ENCODE peak calls at places on chromosomes 2 and 18, in six cellular contexts. One of them, this sample, is unnamed.

GRCh38 chr18:75500510-75500909 is 73.0 kb upstream of the SMIM21 start:
- DNase-seq in fibroblast of lung: peak; percentile 56
- DNase-seq in HCT116: no peak
- DNase-seq in mammary epithelial cell: no peak
- DNase-seq in GM23248: no peak
- DNase-seq in astrocyte: no peak
- DNase-seq in this sample: no peak

GRCh38 chr2:148645925-148646559 is 1.5 kb downstream of the EPC2 start:
- DNase-seq in HCT116: peak; percentile 75
- DNase-seq in fibroblast of lung: peak; percentile 89
- DNase-seq in GM23248: peak; percentile 93
- DNase-seq in astrocyte: peak; percentile 93
- DNase-seq in mammary epithelial cell: peak; percentile 89
- DNase-seq in this sample: peak; percentile 55

GRCh38 chr18:72878561-72878960 is 10.8 kb upstream of the NETO1 start:
- DNase-seq in GM23248: no peak
- DNase-seq in astrocyte: no peak
- DNase-seq in mammary epithelial cell: no peak
- DNase-seq in fibroblast of lung: no peak
- DNase-seq in HCT116: no peak
- DNase-seq in this sample: no peak

GRCh38 chr2:45643543-45644542 is 7.6 kb upstream of the PRKCE start:
- DNase-seq in mammary epithelial cell: peak; percentile 49
- DNase-seq in HCT116: no peak
- DNase-seq in fibroblast of lung: peak; percentile 45
- DNase-seq in astrocyte: no peak
- DNase-seq in GM23248: peak; percentile 83
- DNase-seq in this sample: no peak

GRCh38 chr2:109582928-109583895 is 30.6 kb downstream of the SEPTIN10 start:
- DNase-seq in astrocyte: no peak
- DNase-seq in mammary epithelial cell: peak; percentile 55
- DNase-seq in fibroblast of lung: no peak
- DNase-seq in HCT116: no peak
- DNase-seq in GM23248: peak; percentile 37
- DNase-seq in this sample: no peak

GRCh38 chr18:23307567-23308295 is 145.4 kb upstream of the RIOK3 start:
- DNase-seq in HCT116: peak; percentile 16
- DNase-seq in fibroblast of lung: peak; percentile 59
- DNase-seq in astrocyte: peak; percentile 76
- DNase-seq in GM23248: peak; percentile 80
- DNase-seq in mammary epithelial cell: peak; percentile 41
- DNase-seq in this sample: no peak

GRCh38 chr18:43970656-43971055 is 693.4 kb upstream of the SYT4 start:
- DNase-seq in HCT116: no peak
- DNase-seq in GM23248: peak; percentile 35
- DNase-seq in mammary epithelial cell: peak; percentile 1
- DNase-seq in astrocyte: peak; percentile 18
- DNase-seq in fibroblast of lung: no peak
- DNase-seq in this sample: no peak

GRCh38 chr2:239704737-239705136 is 303.9 kb upstream of the HDAC4 start:
- DNase-seq in mammary epithelial cell: no peak
- DNase-seq in GM23248: no peak
- DNase-seq in astrocyte: no peak
- DNase-seq in HCT116: no peak
- DNase-seq in fibroblast of lung: no peak
- DNase-seq in this sample: no peak

GRCh38 chr2:9280204-9280603 is 73.6 kb downstream of the ASAP2 start:
- DNase-seq in GM23248: no peak
- DNase-seq in mammary epithelial cell: no peak
- DNase-seq in astrocyte: no peak
- DNase-seq in HCT116: no peak
- DNase-seq in fibroblast of lung: no peak
- DNase-seq in this sample: no peak

GRCh38 chr2:236718207-236718992 is 148.8 kb downstream of the ACKR3 start:
- DNase-seq in GM23248: no peak
- DNase-seq in fibroblast of lung: no peak
- DNase-seq in HCT116: no peak
- DNase-seq in mammary epithelial cell: peak; percentile 52
- DNase-seq in astrocyte: peak; percentile 89
- DNase-seq in this sample: no peak

GRCh38 chr18:63454497-63454896 is 22.3 kb upstream of the SERPINB5 start:
- DNase-seq in HCT116: no peak
- DNase-seq in mammary epithelial cell: peak; percentile 94
- DNase-seq in GM23248: peak; percentile 88
- DNase-seq in fibroblast of lung: no peak
- DNase-seq in astrocyte: no peak
- DNase-seq in this sample: no peak

GRCh38 chr2:60351802-60352201 is 201.7 kb downstream of the BCL11A start:
- DNase-seq in HCT116: no peak
- DNase-seq in mammary epithelial cell: no peak
- DNase-seq in GM23248: no peak
- DNase-seq in fibroblast of lung: no peak
- DNase-seq in astrocyte: no peak
- DNase-seq in this sample: no peak

GRCh38 chr2:16223481-16224177 is 283.3 kb downstream of the MYCN start:
- DNase-seq in HCT116: no peak
- DNase-seq in astrocyte: no peak
- DNase-seq in GM23248: no peak
- DNase-seq in fibroblast of lung: no peak
- DNase-seq in mammary epithelial cell: no peak
- DNase-seq in this sample: no peak

GRCh38 chr2:240442891-240443715 is 7.6 kb downstream of the GPC1 start:
- DNase-seq in fibroblast of lung: no peak
- DNase-seq in GM23248: no peak
- DNase-seq in HCT116: no peak
- DNase-seq in mammary epithelial cell: no peak
- DNase-seq in astrocyte: no peak
- DNase-seq in this sample: no peak

GRCh38 chr2:234279646-234280045 is 217.2 kb downstream of the ARL4C start:
- DNase-seq in astrocyte: no peak
- DNase-seq in HCT116: no peak
- DNase-seq in mammary epithelial cell: peak; percentile 25
- DNase-seq in fibroblast of lung: no peak
- DNase-seq in GM23248: no peak
- DNase-seq in this sample: no peak

GRCh38 chr2:239279508-239280295 is 121.1 kb downstream of the HDAC4 start:
- DNase-seq in HCT116: no peak
- DNase-seq in astrocyte: no peak
- DNase-seq in mammary epithelial cell: no peak
- DNase-seq in GM23248: peak; percentile 63
- DNase-seq in fibroblast of lung: no peak
- DNase-seq in this sample: no peak

GRCh38 chr2:88603146-88603545 is 24.1 kb downstream of the EIF2AK3 start:
- DNase-seq in mammary epithelial cell: no peak
- DNase-seq in fibroblast of lung: no peak
- DNase-seq in astrocyte: peak; percentile 71
- DNase-seq in GM23248: peak; percentile 70
- DNase-seq in HCT116: no peak
- DNase-seq in this sample: no peak

GRCh38 chr2:129006135-129006885 is 687.6 kb upstream of the HS6ST1 start:
- DNase-seq in astrocyte: no peak
- DNase-seq in mammary epithelial cell: no peak
- DNase-seq in HCT116: no peak
- DNase-seq in fibroblast of lung: no peak
- DNase-seq in GM23248: no peak
- DNase-seq in this sample: no peak

GRCh38 chr2:28751956-28752607 is 452 bp downstream of the PPP1CB start:
- DNase-seq in fibroblast of lung: no peak
- DNase-seq in mammary epithelial cell: peak; percentile 12
- DNase-seq in GM23248: peak; percentile 62
- DNase-seq in HCT116: no peak
- DNase-seq in astrocyte: no peak
- DNase-seq in this sample: no peak

GRCh38 chr2:151852260-151853069 is 24.2 kb upstream of the ARL5A start:
- DNase-seq in GM23248: peak; percentile 4
- DNase-seq in mammary epithelial cell: no peak
- DNase-seq in HCT116: no peak
- DNase-seq in fibroblast of lung: no peak
- DNase-seq in astrocyte: peak; percentile 6
- DNase-seq in this sample: no peak

GRCh38 chr2:182170341-182170740 is 184.7 kb downstream of the PPP1R1C start:
- DNase-seq in HCT116: no peak
- DNase-seq in astrocyte: no peak
- DNase-seq in GM23248: no peak
- DNase-seq in fibroblast of lung: no peak
- DNase-seq in mammary epithelial cell: no peak
- DNase-seq in this sample: no peak

GRCh38 chr2:234335676-234336228 is 161.1 kb downstream of the ARL4C start:
- DNase-seq in fibroblast of lung: peak; percentile 88
- DNase-seq in mammary epithelial cell: peak; percentile 84
- DNase-seq in HCT116: no peak
- DNase-seq in astrocyte: peak; percentile 72
- DNase-seq in GM23248: peak; percentile 93
- DNase-seq in this sample: no peak

GRCh38 chr2:86284401-86284841 is 53.0 kb downstream of the REEP1 start:
- DNase-seq in HCT116: no peak
- DNase-seq in GM23248: no peak
- DNase-seq in mammary epithelial cell: no peak
- DNase-seq in fibroblast of lung: no peak
- DNase-seq in astrocyte: no peak
- DNase-seq in this sample: no peak

GRCh38 chr2:230713331-230714121 is 884 bp downstream of the CAB39 start:
- DNase-seq in mammary epithelial cell: peak; percentile 60
- DNase-seq in HCT116: no peak
- DNase-seq in fibroblast of lung: no peak
- DNase-seq in GM23248: peak; percentile 69
- DNase-seq in astrocyte: peak; percentile 27
- DNase-seq in this sample: no peak

GRCh38 chr2:223590964-223591363 is 11.2 kb downstream of the SCG2 start:
- DNase-seq in GM23248: no peak
- DNase-seq in fibroblast of lung: peak; percentile 80
- DNase-seq in HCT116: no peak
- DNase-seq in mammary epithelial cell: peak; percentile 11
- DNase-seq in astrocyte: peak; percentile 80
- DNase-seq in this sample: no peak

GRCh38 chr2:147560810-147561521 is 283.9 kb upstream of the ACVR2A start:
- DNase-seq in fibroblast of lung: peak; percentile 79
- DNase-seq in HCT116: no peak
- DNase-seq in astrocyte: no peak
- DNase-seq in GM23248: peak; percentile 48
- DNase-seq in mammary epithelial cell: no peak
- DNase-seq in this sample: peak; percentile 42

GRCh38 chr2:109195193-109196045 is 66.4 kb downstream of the SH3RF3 start:
- DNase-seq in GM23248: no peak
- DNase-seq in HCT116: no peak
- DNase-seq in astrocyte: no peak
- DNase-seq in mammary epithelial cell: no peak
- DNase-seq in fibroblast of lung: no peak
- DNase-seq in this sample: no peak

GRCh38 chr2:9439536-9439935 is 16.1 kb downstream of the CPSF3 start:
- DNase-seq in mammary epithelial cell: no peak
- DNase-seq in GM23248: peak; percentile 43
- DNase-seq in HCT116: no peak
- DNase-seq in fibroblast of lung: no peak
- DNase-seq in astrocyte: no peak
- DNase-seq in this sample: no peak

GRCh38 chr2:118807668-118808428 is 39.6 kb downstream of the EN1 start:
- DNase-seq in GM23248: no peak
- DNase-seq in HCT116: no peak
- DNase-seq in astrocyte: no peak
- DNase-seq in mammary epithelial cell: no peak
- DNase-seq in fibroblast of lung: no peak
- DNase-seq in this sample: no peak
- TF ChIP-seq EZH2 in GM23248: no peak
- TF ChIP-seq EZH2 in HCT116: no peak
- TF ChIP-seq EZH2 in astrocyte: no peak
- TF ChIP-seq EZH2 in mammary epithelial cell: no peak
- TF ChIP-seq EZH2 in fibroblast of lung: no peak
- TF ChIP-seq EZH2 in this sample: no peak

GRCh38 chr2:42050350-42051167 is 2.7 kb downstream of the PKDCC start:
- DNase-seq in HCT116: no peak
- DNase-seq in fibroblast of lung: peak; percentile 38
- DNase-seq in GM23248: peak; percentile 30
- DNase-seq in astrocyte: no peak
- DNase-seq in mammary epithelial cell: no peak
- DNase-seq in this sample: no peak

GRCh38 chr2:42053482-42053790 is 5.6 kb downstream of the PKDCC start:
- DNase-seq in fibroblast of lung: no peak
- DNase-seq in mammary epithelial cell: no peak
- DNase-seq in astrocyte: no peak
- DNase-seq in GM23248: no peak
- DNase-seq in HCT116: no peak
- DNase-seq in this sample: no peak

GRCh38 chr2:42052702-42053481 is 5.1 kb downstream of the PKDCC start:
- DNase-seq in HCT116: no peak
- DNase-seq in fibroblast of lung: peak; percentile 86
- DNase-seq in GM23248: no peak
- DNase-seq in mammary epithelial cell: no peak
- DNase-seq in astrocyte: peak; percentile 37
- DNase-seq in this sample: no peak

GRCh38 chr2:42049411-42050349 is 1.9 kb downstream of the PKDCC start:
- DNase-seq in HCT116: no peak
- DNase-seq in astrocyte: no peak
- DNase-seq in mammary epithelial cell: no peak
- DNase-seq in GM23248: peak; percentile 51
- DNase-seq in fibroblast of lung: peak; percentile 42
- DNase-seq in this sample: no peak

GRCh38 chr2:42051168-42052125 is 3.6 kb downstream of the PKDCC start:
- DNase-seq in astrocyte: no peak
- DNase-seq in mammary epithelial cell: no peak
- DNase-seq in fibroblast of lung: no peak
- DNase-seq in HCT116: no peak
- DNase-seq in GM23248: no peak
- DNase-seq in this sample: no peak
- H3K9ac ChIP-seq in astrocyte: no peak overlapping the region
- H3K9ac ChIP-seq in mammary epithelial cell: no peak overlapping the region
- H3K9ac ChIP-seq in fibroblast of lung: no peak overlapping the region
- H3K9ac ChIP-seq in HCT116: no peak overlapping the region
- H3K9ac ChIP-seq in GM23248: peak overlapping the region; percentile 76
- H3K9ac ChIP-seq in this sample: peak overlapping the region; percentile 39

DNA sequence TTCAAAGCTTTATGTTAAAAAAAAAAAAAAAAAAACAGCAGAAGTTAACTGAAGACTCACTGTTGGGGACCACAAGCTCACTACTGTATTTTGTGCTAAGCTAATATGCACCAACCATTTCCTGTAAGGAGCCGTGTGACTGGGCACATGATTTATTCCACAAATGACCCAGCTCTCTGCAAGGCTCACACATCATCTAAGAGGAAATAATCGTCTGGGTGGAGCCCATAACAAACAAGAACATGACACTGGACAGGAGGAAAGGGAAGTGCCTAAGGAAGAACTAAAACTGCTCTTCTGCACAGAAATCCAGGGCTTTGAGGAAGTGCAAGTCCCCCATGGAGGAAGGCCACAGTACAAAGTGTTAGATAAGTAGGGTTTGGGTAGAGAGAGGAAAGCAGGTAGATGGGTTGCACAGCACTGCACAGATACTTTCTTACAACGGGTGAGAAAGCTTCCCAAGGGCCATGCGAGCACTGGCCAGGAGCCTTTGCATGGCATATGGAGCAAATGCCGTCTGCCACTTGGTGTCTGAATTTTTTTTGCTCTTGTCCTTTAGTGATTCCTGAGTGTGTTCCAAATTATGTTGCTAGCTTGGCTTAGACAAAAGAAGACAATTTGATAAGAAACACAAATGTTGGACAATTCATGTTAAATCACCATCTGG is 24.5 kb downstream of the NFE2L2 start:
- DNase-seq in mammary epithelial cell: peak; percentile 52
- DNase-seq in fibroblast of lung: peak; percentile 67
- DNase-seq in HCT116: no peak
- DNase-seq in astrocyte: peak; percentile 48
- DNase-seq in GM23248: peak; percentile 77
- DNase-seq in this sample: no peak
- H3K4me3 ChIP-seq in mammary epithelial cell: no peak overlapping the region
- H3K4me3 ChIP-seq in fibroblast of lung: peak overlapping the region; percentile 26
- H3K4me3 ChIP-seq in HCT116: no peak overlapping the region
- H3K4me3 ChIP-seq in astrocyte: no peak overlapping the region
- H3K4me3 ChIP-seq in GM23248: peak overlapping the region; percentile 61
- H3K4me3 ChIP-seq in this sample: no peak overlapping the region

GRCh38 chr2:171522057-171522803 is at the start of gene CYBRD1:
- DNase-seq in astrocyte: peak; percentile 71
- DNase-seq in mammary epithelial cell: peak; percentile 44
- DNase-seq in HCT116: no peak
- DNase-seq in fibroblast of lung: peak; percentile 92
- DNase-seq in GM23248: peak; percentile 91
- DNase-seq in this sample: no peak
- TF ChIP-seq EZH2 in astrocyte: no peak
- TF ChIP-seq EZH2 in mammary epithelial cell: no peak
- TF ChIP-seq EZH2 in HCT116: no peak
- TF ChIP-seq EZH2 in fibroblast of lung: no peak
- TF ChIP-seq EZH2 in GM23248: no peak
- TF ChIP-seq EZH2 in this sample: no peak